ENCODE peak calls at places on chromosomes 7 and 10, in eight cellular contexts. O is fibroblast of lung, T is MM.1S, D is retinal pigment epithelial cell, C is left ventricle myocardium inferior, J is lower lobe of right lung, S is PC-9, Z is cardiac fibroblast. N is an unnamed sample.

GRCh38 chr10:113326160-113327111 is 226.4 kb upstream of the HABP2 start:
- DNase-seq in O (peak), D (no peak), Z (peak), C (no peak), S (peak), J (no peak), T (no peak), N (peak)

GRCh38 chr10:108598831-108599230 is 1324.5 kb downstream of the XPNPEP1 start:
- DNase-seq in T (no peak), C (no peak), Z (no peak), S (no peak), O (no peak), D (no peak), J (no peak), N (no peak)

GRCh38 chr7:87220734-87221215 is 1.2 kb upstream of the TMEM243 start:
- DNase-seq in D (no peak), S (no peak), Z (no peak), O (peak), J (no peak), C (no peak), T (peak), N (no peak)

GRCh38 chr10:86900955-86901354 is 56.5 kb downstream of the MMRN2 start:
- DNase-seq in J (peak), T (no peak), D (peak), S (no peak), O (peak), C (peak), Z (peak), N (peak)

GRCh38 chr7:15625456-15625855 is 61.0 kb downstream of the MEOX2 start:
- DNase-seq in O (no peak), J (no peak), S (no peak), D (no peak), Z (no peak), C (no peak), T (no peak), N (no peak)

GRCh38 chr7:93119191-93119905 is 1.6 kb upstream of the SAMD9 start:
- DNase-seq in C (no peak), T (no peak), O (no peak), Z (no peak), D (no peak), S (peak), J (no peak), N (no peak)

GRCh38 chr7:30664184-30664885 is 17.9 kb downstream of the CRHR2 start:
- DNase-seq in S (no peak), J (no peak), D (no peak), O (no peak), Z (no peak), T (no peak), C (no peak), N (no peak)

GRCh38 chr10:3396116-3396515 is 223.5 kb upstream of the PITRM1 start:
- DNase-seq in D (no peak), Z (no peak), J (no peak), C (no peak), S (no peak), O (no peak), T (no peak), N (no peak)

GRCh38 chr10:35643151-35643975 is 1.3 kb upstream of the FZD8 start:
- DNase-seq in T (peak), C (peak), Z (peak), D (no peak), S (no peak), J (peak), O (peak), N (peak)

GRCh38 chr7:151815419-151815818 is 61.5 kb downstream of the PRKAG2 start:
- DNase-seq in S (no peak), C (no peak), O (no peak), Z (no peak), T (no peak), D (no peak), J (peak), N (no peak)

GRCh38 chr10:69048103-69048502 is 39.8 kb upstream of the SRGN start:
- DNase-seq in O (peak), C (peak), T (no peak), S (no peak), D (no peak), J (peak), Z (peak), N (peak)

GRCh38 chr7:98211676-98212531 is 665 bp downstream of the BHLHA15 start:
- DNase-seq in O (no peak), C (no peak), Z (no peak), J (peak), D (no peak), S (no peak), T (no peak), N (peak)

GRCh38 chr10:49663596-49663995 is 15.9 kb upstream of the C10orf53 start:
- DNase-seq in T (no peak), S (peak), O (no peak), Z (no peak), C (no peak), D (no peak), J (no peak), N (no peak)

GRCh38 chr7:48173983-48174382 is 2.7 kb downstream of the ABCA13 start:
- DNase-seq in O (no peak), C (no peak), D (no peak), T (no peak), S (peak), Z (no peak), J (no peak), N (no peak)

GRCh38 chr10:116888380-116889055 is 39.2 kb downstream of the ENO4 start:
- DNase-seq in C (peak), T (no peak), J (peak), O (peak), Z (peak), S (peak), D (peak), N (peak)

GRCh38 chr7:129308047-129308446 is 83.2 kb downstream of the AHCYL2 start:
- DNase-seq in D (peak), Z (peak), T (no peak), O (peak), J (no peak), C (peak), S (peak), N (no peak)

GRCh38 chr7:125568799-125569198 is 639.2 kb upstream of the POT1 start:
- DNase-seq in C (no peak), J (no peak), T (peak), S (no peak), Z (no peak), D (no peak), O (no peak), N (no peak)

GRCh38 chr7:128259131-128260056 is 18.3 kb downstream of the LEP start:
- DNase-seq in J (peak), S (peak), O (peak), D (no peak), Z (peak), C (no peak), T (no peak), N (no peak)

GRCh38 chr10:80603516-80603915 is 65.8 kb downstream of the SH2D4B start:
- DNase-seq in J (no peak), D (no peak), C (no peak), T (no peak), O (no peak), Z (no peak), S (no peak), N (no peak)

GRCh38 chr7:64469673-64470072 is 93.2 kb downstream of the ZNF680 start:
- DNase-seq in Z (no peak), O (no peak), C (no peak), T (no peak), J (no peak), D (no peak), S (no peak), N (no peak)

GRCh38 chr7:158382363-158382988 is 205.1 kb downstream of the PTPRN2 start:
- DNase-seq in S (no peak), D (no peak), Z (no peak), C (no peak), O (no peak), T (no peak), J (no peak), N (no peak)

GRCh38 chr10:53361936-53362335 is 589.4 kb upstream of the MBL2 start:
- DNase-seq in D (no peak), C (no peak), T (no peak), J (no peak), Z (no peak), S (no peak), O (no peak), N (no peak)

GRCh38 chr7:73823873-73824597 is 6.8 kb upstream of the CLDN4 start:
- DNase-seq in J (no peak), T (no peak), S (no peak), Z (no peak), D (no peak), O (no peak), C (no peak), N (no peak)

GRCh38 chr10:64091889-64092288 is 570.7 kb downstream of the REEP3 start:
- DNase-seq in D (no peak), S (no peak), C (no peak), O (peak), J (no peak), Z (no peak), T (no peak), N (no peak)

GRCh38 chr10:114470956-114471905 is 66.9 kb upstream of the AFAP1L2 start:
- DNase-seq in T (peak), J (peak), C (peak), Z (peak), D (no peak), O (peak), S (no peak), N (peak)

GRCh38 chr7:35492451-35493175 is 202.3 kb downstream of the HERPUD2 start:
- DNase-seq in O (no peak), T (no peak), J (no peak), Z (no peak), D (no peak), C (no peak), S (no peak), N (no peak)

GRCh38 chr10:3477683-3478082 is 305.1 kb upstream of the PITRM1 start:
- DNase-seq in D (no peak), T (no peak), J (no peak), O (peak), C (no peak), S (peak), Z (peak), N (no peak)

GRCh38 chr7:24574365-24574764 is 1.1 kb downstream of the PALS2 start:
- DNase-seq in O (peak), D (no peak), Z (peak), T (no peak), C (no peak), J (no peak), S (no peak), N (no peak)

GRCh38 chr7:24573008-24573553 is at the start of gene PALS2:
- DNase-seq in C (peak), D (no peak), Z (peak), J (peak), S (peak), T (peak), O (peak), N (peak)

GRCh38 chr7:24572014-24572413 is 1.2 kb upstream of the PALS2 start:
- DNase-seq in J (no peak), S (no peak), O (no peak), C (no peak), D (no peak), T (no peak), Z (no peak), N (no peak)

GRCh38 chr7:24572421-24573007 is 738 bp upstream of the PALS2 start:
- DNase-seq in D (no peak), T (peak), Z (peak), C (no peak), J (no peak), O (peak), S (peak), N (peak)

DNA sequence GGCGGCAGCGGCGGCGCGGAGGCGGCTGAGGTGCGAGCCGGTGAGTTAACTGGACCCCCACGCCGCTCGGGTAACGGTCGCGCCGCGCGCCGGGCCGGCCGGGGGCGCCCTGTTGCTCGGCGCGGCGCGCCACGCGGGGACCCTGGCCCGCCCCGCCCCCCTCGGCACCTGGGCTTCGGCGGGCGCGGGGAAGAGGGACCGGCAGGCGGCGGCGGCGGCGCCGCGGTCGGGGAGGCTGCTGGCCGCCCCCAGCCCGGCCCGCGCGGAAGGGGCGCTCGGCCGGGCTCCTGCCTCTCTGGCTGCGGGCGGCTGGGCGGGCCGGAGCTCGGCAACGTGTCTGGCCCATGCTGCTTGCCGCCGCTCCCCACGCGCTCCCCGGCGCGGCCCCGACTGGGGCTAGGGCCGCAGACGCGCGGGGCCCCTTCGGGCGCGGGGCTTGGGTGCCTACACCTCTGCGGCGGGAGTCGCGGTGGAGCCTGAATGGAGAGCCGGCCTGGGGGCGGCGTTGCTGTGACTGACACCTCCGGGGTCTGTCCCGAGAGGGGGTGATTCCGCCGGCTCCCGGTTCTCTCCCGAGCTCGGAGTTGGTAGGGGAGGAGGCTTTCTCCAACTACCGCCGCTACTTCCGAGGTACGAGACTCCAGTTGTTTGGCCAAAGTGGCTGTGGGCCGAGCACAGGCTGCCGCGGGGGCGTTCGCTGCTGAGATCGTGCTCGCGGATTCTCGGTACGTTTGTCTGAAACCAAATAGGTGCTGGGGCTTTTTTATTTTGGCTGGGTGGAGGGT is 494 bp downstream of the PALS2 start:
- DNase-seq in Z (peak), D (no peak), T (peak), J (peak), S (peak), C (peak), O (peak), N (peak)
- TF ChIP-seq CTCF in Z (no peak), D (no peak), T (no peak), J (no peak), S (no peak), C (no peak), O (no peak), N (no peak)

GRCh38 chr10:126906704-126907422 is 1.6 kb downstream of the DOCK1 start:
- DNase-seq in C (no peak), J (no peak), O (no peak), T (no peak), S (no peak), Z (no peak), D (no peak), N (no peak)
- H3K4me3 ChIP-seq in C (peak), J (peak), O (peak), T (no peak), S (no peak), Z (peak), D (peak), N (peak)

GRCh38 chr7:90516257-90516656 is 46.8 kb downstream of the PTTG1IP2 start:
- DNase-seq in D (no peak), J (no peak), T (no peak), C (no peak), S (no peak), Z (no peak), O (no peak), N (no peak)

GRCh38 chr7:90518630-90519029 is 49.2 kb downstream of the PTTG1IP2 start:
- DNase-seq in O (no peak), T (no peak), Z (no peak), S (no peak), J (no peak), C (no peak), D (no peak), N (no peak)

GRCh38 chr7:90520484-90520883 is 51.0 kb downstream of the PTTG1IP2 start:
- DNase-seq in Z (peak), C (no peak), D (no peak), O (peak), J (no peak), S (no peak), T (no peak), N (no peak)
- TF ChIP-seq CTCF in Z (peak), C (peak), D (peak), O (peak), J (peak), S (no peak), T (no peak), N (no peak)

GRCh38 chr7:13986208-13986607 is 3.3 kb downstream of the ETV1 start:
- DNase-seq in S (no peak), C (no peak), Z (no peak), J (no peak), O (peak), T (no peak), D (no peak), N (no peak)

GRCh38 chr7:13987395-13987794 is 2.1 kb downstream of the ETV1 start:
- DNase-seq in S (no peak), O (no peak), D (no peak), T (no peak), C (no peak), J (no peak), Z (no peak), N (no peak)

GRCh38 chr7:13989138-13989943 is at the start of gene ETV1:
- DNase-seq in D (no peak), S (peak), O (peak), J (peak), Z (peak), T (no peak), C (peak), N (peak)

GRCh38 chr7:13988765-13989137 is 715 bp downstream of the ETV1 start:
- DNase-seq in C (no peak), Z (peak), S (no peak), O (peak), D (no peak), J (no peak), T (no peak), N (no peak)

DNA sequence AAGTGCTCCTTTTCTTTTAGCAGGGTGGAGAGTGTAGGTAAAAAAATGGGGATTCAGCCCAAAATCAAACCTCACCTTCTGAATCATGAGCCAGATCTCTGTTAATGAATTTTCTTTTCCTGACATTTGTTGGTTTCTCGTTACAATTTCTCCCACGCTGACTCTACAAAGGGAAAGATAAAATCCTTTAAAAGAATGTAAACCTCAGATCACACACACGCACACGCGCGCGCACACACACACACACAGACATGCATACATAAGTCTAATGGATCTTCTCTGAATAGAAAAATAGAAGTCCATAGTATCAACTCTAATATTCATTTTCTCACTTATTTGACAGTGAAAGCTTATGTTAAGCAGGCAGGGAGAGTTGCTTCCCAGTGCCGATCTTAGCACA is 1.5 kb downstream of the ETV1 start:
- DNase-seq in S (no peak), J (no peak), T (no peak), D (no peak), C (no peak), Z (peak), O (peak), N (no peak)
- H3K4me3 ChIP-seq in S (peak), J (peak), T (no peak), D (peak), C (peak), Z (peak), O (peak), N (no peak)

DNA sequence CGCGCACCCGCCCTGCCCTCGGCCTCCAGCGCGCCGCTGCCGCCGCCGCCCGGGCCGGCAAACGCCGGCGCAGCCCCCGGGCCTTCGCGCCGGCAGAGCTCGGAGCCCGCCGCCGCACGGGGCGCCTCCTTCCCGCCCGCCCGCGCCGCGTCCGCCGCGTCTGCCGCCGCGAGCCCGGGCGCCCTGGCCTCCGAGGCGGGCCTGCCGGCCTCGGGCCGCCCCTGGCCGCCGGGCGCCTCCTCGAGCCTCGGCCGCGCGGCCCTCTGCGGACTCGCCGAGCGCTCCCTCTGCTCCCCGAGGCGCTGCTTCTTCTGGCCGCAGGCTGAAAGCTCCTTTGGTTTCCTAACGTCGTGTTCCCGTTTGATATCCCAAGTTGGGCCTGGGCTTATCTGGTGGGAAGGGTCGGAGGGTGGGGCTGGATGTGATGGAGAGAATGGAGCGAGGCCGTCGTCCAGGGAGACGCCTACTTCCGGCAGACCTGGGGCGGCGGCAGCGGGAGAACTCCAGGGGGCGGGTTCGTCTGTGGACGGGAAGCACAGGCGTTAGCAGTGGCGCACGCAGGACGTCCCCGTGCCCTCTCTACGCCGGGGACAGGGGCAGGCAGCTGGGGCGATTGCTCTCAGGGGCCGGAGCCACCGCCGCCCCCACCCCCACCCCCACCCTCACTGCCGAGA is 221.0 kb downstream of the PHTF2 start:
- DNase-seq in Z (peak), D (no peak), S (no peak), C (peak), J (peak), T (no peak), O (peak), N (peak)
- TF ChIP-seq CTCF in Z (peak), D (peak), S (no peak), C (peak), J (peak), T (no peak), O (no peak), N (no peak)

GRCh38 chr10:14688606-14689005 is 86.1 kb downstream of the FAM107B start:
- DNase-seq in D (no peak), Z (peak), T (no peak), O (peak), S (no peak), J (no peak), C (no peak), N (no peak)
- H3K4me3 ChIP-seq in D (no peak), Z (no peak), T (no peak), O (no peak), S (no peak), J (no peak), C (no peak), N (no peak)

DNA sequence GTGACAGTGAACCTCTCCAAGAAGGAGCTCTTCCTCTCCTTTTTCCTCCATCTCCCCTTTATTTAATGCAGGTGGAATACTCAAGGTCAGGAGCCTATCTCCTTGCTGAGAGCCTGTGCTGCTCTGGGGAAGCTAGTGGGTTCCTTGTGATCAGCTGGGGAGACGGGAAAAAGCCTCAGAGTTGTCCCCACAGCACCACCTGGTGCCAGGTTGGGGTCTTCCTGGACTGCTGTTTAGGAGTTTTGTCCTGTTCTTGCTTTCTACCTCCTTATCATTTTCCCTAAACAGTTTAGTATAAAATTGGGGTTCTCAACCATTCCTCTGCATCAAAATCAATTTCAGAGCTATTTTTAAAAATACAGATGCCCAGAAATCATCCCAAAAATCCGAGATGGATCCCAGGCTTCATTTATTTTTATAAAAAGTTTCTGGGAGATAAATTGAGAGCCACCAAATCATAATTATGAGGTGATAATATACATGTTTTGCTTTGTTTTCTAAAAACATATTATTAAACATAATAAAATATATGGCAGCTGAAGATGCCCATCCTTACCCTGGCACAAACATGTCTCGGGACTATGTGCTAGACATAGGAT is 44.3 kb downstream of the MACC1 start:
- DNase-seq in D (peak), J (peak), S (no peak), Z (peak), T (peak), C (no peak), O (peak), N (peak)
- TF ChIP-seq CTCF in D (peak), J (peak), S (peak), Z (peak), T (peak), C (peak), O (peak), N (peak)

N was measured in sigmoid colon.